ENCODE peak calls at places on chromosomes 16 and 17, in ten cellular contexts. R is transverse colon, L is HCT116, W is K562, Z is breast epithelium, A is endothelial cell of umbilical vein, V is H1, O is vagina, U is stomach, F is sigmoid colon. G is an unnamed sample. For H3K36me3, the result is how much of the 10 kb centered on the place peaks cover.

GRCh38 chr16:49799172-49799571 is 56.7 kb downstream of the ZNF423 start:
- DNase-seq in F (no peak), O (no peak), R (no peak), L (no peak), U (no peak), A (no peak), Z (no peak), V (no peak), W (no peak), G (no peak)

GRCh38 chr16:3170440-3171180 is 17.4 kb upstream of the OR1F1 start:
- DNase-seq in L (no peak), V (no peak), U (no peak), Z (no peak), O (no peak), F (peak), A (no peak), W (no peak), R (no peak), G (no peak)

GRCh38 chr16:14302031-14302398 is 230.9 kb downstream of the MRTFB start:
- DNase-seq in R (peak), U (peak), O (no peak), W (peak), F (peak), V (no peak), Z (no peak), L (no peak), A (peak), G (no peak)

GRCh38 chr17:67718325-67718941 is 697 bp downstream of the NOL11 start:
- DNase-seq in A (no peak), W (peak), F (no peak), L (no peak), R (peak), U (no peak), V (no peak), Z (no peak), O (no peak), G (no peak)

GRCh38 chr17:73286863-73287296 is 24.9 kb downstream of the CDC42EP4 start:
- DNase-seq in R (no peak), O (no peak), U (no peak), F (no peak), W (peak), Z (no peak), L (no peak), A (no peak), V (no peak), G (peak)

GRCh38 chr17:41392278-41392677 is 5.1 kb downstream of the KRT31 start:
- DNase-seq in F (no peak), Z (no peak), U (no peak), L (no peak), O (no peak), W (no peak), R (no peak), A (no peak), V (no peak), G (no peak)

GRCh38 chr17:39926588-39927100 is 757 bp downstream of the ORMDL3 start:
- DNase-seq in U (peak), W (peak), O (no peak), Z (no peak), V (no peak), F (peak), L (no peak), R (peak), A (peak), G (no peak)

GRCh38 chr16:87132361-87133014 is 184.7 kb downstream of the C16orf95 start:
- DNase-seq in U (no peak), Z (no peak), F (peak), L (peak), R (no peak), W (no peak), V (no peak), O (no peak), A (no peak), G (no peak)

GRCh38 chr16:89912627-89913026 is 6.0 kb upstream of the MC1R start:
- DNase-seq in A (no peak), W (no peak), U (no peak), V (no peak), F (peak), R (no peak), O (no peak), Z (no peak), L (no peak), G (no peak)

GRCh38 chr17:4541328-4542002 is 13.7 kb downstream of the MYBBP1A start:
- DNase-seq in F (peak), V (no peak), U (no peak), L (no peak), A (no peak), Z (no peak), W (no peak), O (no peak), R (no peak), G (no peak)

GRCh38 chr17:75645889-75646625 is 12.8 kb downstream of the SMIM5 start:
- DNase-seq in F (peak), W (no peak), Z (peak), V (no peak), R (peak), U (peak), L (peak), A (peak), O (no peak), G (peak)

GRCh38 chr17:17088511-17089205 is 46.4 kb downstream of the MPRIP start:
- DNase-seq in W (no peak), A (no peak), F (peak), U (no peak), V (no peak), Z (peak), O (no peak), L (no peak), R (peak), G (no peak)

GRCh38 chr16:81610144-81610842 is 165.7 kb downstream of the CMIP start:
- DNase-seq in V (no peak), O (no peak), Z (peak), L (no peak), A (peak), R (peak), W (no peak), U (peak), F (peak), G (peak)

GRCh38 chr17:73586921-73587680 is 57.1 kb downstream of the SDK2 start:
- DNase-seq in L (peak), V (no peak), W (peak), O (no peak), A (no peak), U (no peak), Z (no peak), R (no peak), F (no peak), G (no peak)

GRCh38 chr16:67259705-67260104 is 10.9 kb downstream of the SLC9A5 start:
- DNase-seq in F (peak), O (no peak), A (no peak), Z (no peak), L (no peak), U (no peak), W (no peak), R (no peak), V (no peak), G (no peak)

GRCh38 chr17:72358465-72358864 is 237.6 kb downstream of the SOX9 start:
- DNase-seq in R (no peak), O (no peak), L (no peak), F (no peak), Z (no peak), A (no peak), U (no peak), V (no peak), W (no peak), G (no peak)

GRCh38 chr16:56847173-56847948 is 17.6 kb upstream of the SLC12A3 start:
- DNase-seq in A (no peak), V (no peak), R (no peak), U (no peak), F (no peak), Z (no peak), O (no peak), L (no peak), W (no peak), G (no peak)

GRCh38 chr17:50062323-50063243 is 6.7 kb downstream of the ITGA3 start:
- DNase-seq in W (no peak), L (peak), A (no peak), O (no peak), Z (peak), R (peak), F (peak), V (no peak), U (peak), G (peak)

GRCh38 chr16:83458612-83459011 is 349.2 kb upstream of the HSBP1 start:
- DNase-seq in V (no peak), R (no peak), Z (no peak), O (no peak), F (no peak), U (no peak), L (no peak), A (no peak), W (no peak), G (no peak)

GRCh38 chr17:8740486-8740885 is 4.2 kb downstream of the CCDC42 start:
- DNase-seq in O (no peak), V (no peak), U (no peak), L (no peak), A (no peak), Z (no peak), R (peak), W (no peak), F (no peak), G (no peak)

GRCh38 chr17:40605301-40605700 is 40.0 kb upstream of the CCR7 start:
- DNase-seq in U (no peak), O (no peak), W (no peak), V (no peak), Z (no peak), L (no peak), F (no peak), A (no peak), R (no peak), G (no peak)

GRCh38 chr17:58531661-58532554 is 17.5 kb upstream of the MTMR4 start:
- DNase-seq in O (no peak), V (no peak), A (peak), R (peak), L (no peak), U (peak), W (peak), F (peak), Z (no peak), G (peak)

GRCh38 chr16:49003022-49003421 is 278.6 kb downstream of the CBLN1 start:
- DNase-seq in F (no peak), W (no peak), A (no peak), Z (no peak), R (no peak), V (no peak), U (no peak), O (no peak), L (no peak), G (no peak)

GRCh38 chr16:2026461-2027023 is at the start of gene NHERF2:
- DNase-seq in Z (no peak), W (peak), U (peak), R (peak), F (no peak), A (no peak), V (no peak), L (no peak), O (no peak), G (peak)

GRCh38 chr17:17849863-17850373 is 13.1 kb upstream of the SREBF1 start:
- DNase-seq in U (peak), O (no peak), R (peak), W (peak), Z (no peak), L (no peak), A (peak), V (no peak), F (no peak), G (no peak)

GRCh38 chr17:72978593-72979218 is 113.8 kb downstream of the SLC39A11 start:
- DNase-seq in A (no peak), L (no peak), W (peak), Z (no peak), F (no peak), O (no peak), V (no peak), R (no peak), U (no peak), G (no peak)

GRCh38 chr17:9256944-9257629 is 235.8 kb downstream of the NTN1 start:
- DNase-seq in Z (no peak), O (no peak), A (peak), V (no peak), U (no peak), F (no peak), W (no peak), R (no peak), L (no peak), G (no peak)

GRCh38 chr17:773467-774319 is 8.4 kb downstream of the GLOD4 start:
- DNase-seq in W (no peak), A (no peak), Z (no peak), F (no peak), L (no peak), R (no peak), V (no peak), O (no peak), U (no peak), G (no peak)

GRCh38 chr16:61432421-61432820 is 603.8 kb downstream of the CDH8 start:
- DNase-seq in F (no peak), U (no peak), Z (no peak), R (no peak), W (no peak), O (no peak), V (no peak), A (no peak), L (no peak), G (no peak)

GRCh38 chr16:87874639-87875472 is 5.5 kb upstream of the SLC7A5 start:
- DNase-seq in A (no peak), O (no peak), V (no peak), U (no peak), Z (no peak), F (no peak), L (no peak), W (peak), R (no peak), G (no peak)

GRCh38 chr17:77857613-77858012 is 100.9 kb upstream of the TNRC6C start:
- DNase-seq in R (no peak), A (no peak), Z (no peak), L (no peak), F (no peak), W (no peak), U (no peak), O (no peak), V (no peak), G (no peak)

GRCh38 chr16:27240948-27241531 is 27.5 kb downstream of the NSMCE1 start:
- DNase-seq in R (no peak), Z (no peak), V (no peak), U (peak), O (peak), L (no peak), A (peak), W (no peak), F (peak), G (no peak)
- TF ChIP-seq POLR2AphosphoS5 in R (no peak), Z (no peak), V (no peak), U (peak), O (peak), L (no peak), A (peak), W (no peak), F (no peak), G (no peak)

GRCh38 chr16:4654946-4655590 is 30.4 kb downstream of the MGRN1 start:
- DNase-seq in Z (no peak), F (no peak), W (no peak), U (no peak), O (no peak), A (no peak), R (no peak), V (no peak), L (no peak), G (no peak)
- TF ChIP-seq POLR2A in Z (no peak), F (no peak), W (no peak), U (no peak), O (no peak), A (no peak), R (no peak), V (no peak), L (no peak), G (no peak)

DNA sequence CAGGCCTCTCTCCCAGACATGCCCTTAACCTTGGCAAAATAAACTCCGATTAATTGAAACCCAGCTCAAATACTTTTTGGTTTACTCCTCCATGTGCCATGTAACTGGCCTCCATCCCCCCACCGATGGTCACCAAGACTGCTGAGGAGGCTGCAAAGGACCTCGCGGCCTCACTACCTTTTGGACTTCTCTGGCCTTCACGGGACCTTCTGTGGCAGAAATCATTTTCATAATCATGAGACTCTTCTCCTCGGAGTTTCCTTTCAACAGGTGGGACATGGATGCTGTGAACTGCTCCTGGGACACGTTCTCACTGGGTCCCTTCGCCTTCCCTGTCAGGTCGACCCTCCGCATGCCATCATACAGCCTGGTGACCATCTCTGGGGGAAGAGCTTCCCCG is 9.0 kb downstream of the MEAK7 start:
- DNase-seq in W (no peak), Z (peak), U (peak), A (no peak), L (no peak), R (no peak), F (no peak), O (no peak), V (no peak), G (no peak)
- H3K36me3 ChIP-seq in W (under half), Z (under half), U (half or more), A (under half), L (under half), R (under half), F (under half), O (under half), V (under half), G (under half)

GRCh38 chr16:16020291-16020690 is 70.9 kb downstream of the ABCC1 start:
- DNase-seq in O (no peak), Z (no peak), R (no peak), V (no peak), W (no peak), F (no peak), U (no peak), A (no peak), L (no peak), G (no peak)

GRCh38 chr16:16021646-16021987 is 72.2 kb downstream of the ABCC1 start:
- DNase-seq in Z (no peak), O (no peak), U (no peak), L (no peak), W (no peak), R (no peak), V (no peak), A (no peak), F (no peak), G (no peak)

GRCh38 chr16:16021020-16021419 is 71.6 kb downstream of the ABCC1 start:
- DNase-seq in O (no peak), A (peak), Z (no peak), L (no peak), V (no peak), W (no peak), F (no peak), U (no peak), R (no peak), G (no peak)

GRCh38 chr16:16022683-16023064 is 73.3 kb downstream of the ABCC1 start:
- DNase-seq in R (no peak), L (no peak), W (peak), O (no peak), V (no peak), U (no peak), F (no peak), A (no peak), Z (no peak), G (no peak)

DNA sequence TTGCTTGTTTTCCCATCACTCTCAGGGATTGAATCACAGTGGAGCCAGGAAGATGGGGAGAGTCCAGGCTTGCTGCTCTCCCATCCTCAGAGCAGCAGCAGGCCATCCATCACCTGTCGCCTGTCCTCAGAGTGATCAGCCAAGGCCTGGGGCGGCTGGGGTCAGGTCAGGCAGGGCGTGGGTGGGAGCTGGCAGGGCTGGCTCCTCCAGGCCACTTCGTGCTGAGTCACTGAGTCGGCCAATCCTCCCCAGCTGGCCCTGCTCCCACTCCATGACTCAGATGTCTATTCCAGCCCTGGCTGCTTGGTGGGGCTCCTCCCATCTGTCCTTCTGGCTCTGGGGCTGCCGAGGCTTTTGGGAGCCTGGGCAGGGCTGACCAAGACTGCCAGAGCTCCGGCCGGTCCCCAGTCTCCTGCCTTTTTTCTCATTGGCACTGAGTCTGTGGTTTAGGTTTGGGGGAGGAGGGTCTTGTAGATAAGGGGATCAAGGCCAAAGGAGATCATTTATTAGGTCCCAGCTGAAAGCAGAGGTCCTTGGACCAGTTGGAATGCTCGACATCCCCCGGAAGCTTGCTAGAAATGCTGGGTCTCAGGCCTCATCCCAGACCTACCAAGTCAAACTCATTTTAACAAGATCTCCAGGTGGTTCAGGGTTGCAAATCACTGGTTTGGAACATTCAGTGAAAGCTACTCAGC is 72.7 kb downstream of the ABCC1 start:
- DNase-seq in U (peak), R (peak), L (peak), A (peak), O (no peak), F (peak), V (no peak), Z (peak), W (peak), G (peak)
- TF ChIP-seq POLR2AphosphoS5 in U (peak), R (peak), L (peak), A (peak), O (peak), F (peak), V (no peak), Z (peak), W (peak), G (peak)

DNA sequence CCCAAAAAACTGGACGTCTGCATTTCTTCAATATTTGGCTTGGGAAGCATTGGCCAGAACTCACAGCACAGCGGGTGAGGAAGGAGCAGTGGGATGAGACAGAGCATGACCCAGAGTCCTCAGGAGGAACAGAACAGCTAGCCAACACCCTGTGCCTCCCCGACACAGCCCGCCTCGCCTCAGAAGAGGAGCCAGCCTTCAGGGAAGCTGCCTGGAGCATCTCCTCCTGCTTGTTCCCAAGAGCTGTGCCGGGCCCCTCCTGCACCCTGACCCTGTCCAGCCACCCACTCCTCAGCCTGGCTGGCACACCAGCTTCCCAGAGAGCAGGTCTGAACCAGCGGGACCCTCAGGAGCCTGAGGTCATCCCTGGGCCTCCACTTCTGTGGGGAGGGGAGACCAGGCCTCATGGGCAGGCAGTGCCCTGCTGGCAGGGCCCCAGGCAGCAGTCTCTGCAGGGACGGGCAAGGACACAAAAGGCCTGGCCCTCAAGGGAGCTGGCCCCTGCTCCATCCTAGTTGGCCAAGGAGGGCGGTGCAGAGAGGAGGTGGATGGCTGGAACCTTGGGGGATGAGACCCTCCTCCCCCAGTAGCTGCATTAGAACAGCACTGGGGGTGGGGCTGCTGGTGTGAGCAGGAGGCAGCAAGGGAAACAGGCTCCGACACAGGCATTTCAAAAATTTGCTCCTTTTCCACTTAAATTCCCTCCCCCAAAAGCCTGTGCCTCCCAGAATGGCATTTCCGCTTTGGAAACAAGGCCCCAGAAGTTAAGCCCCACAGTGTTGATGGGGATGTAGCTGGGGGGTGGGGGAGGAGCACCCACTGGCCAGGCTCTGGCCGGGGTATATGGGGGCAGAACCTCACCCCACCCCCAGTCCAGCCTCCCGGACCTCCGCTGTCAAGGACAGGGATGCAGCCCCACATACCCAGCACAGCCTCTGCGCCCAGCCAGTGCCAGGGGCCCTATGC is 1.8 kb upstream of the BCAR1 start:
- DNase-seq in V (peak), W (no peak), R (no peak), Z (no peak), O (no peak), A (peak), F (peak), U (no peak), L (no peak), G (no peak)
- TF ChIP-seq POLR2A in V (no peak), W (no peak), R (no peak), Z (no peak), O (no peak), A (peak), F (no peak), U (no peak), L (no peak), G (no peak)

GRCh38 chr17:28365487-28365886 is 488 bp upstream of the SEBOX start:
- DNase-seq in Z (no peak), F (no peak), U (no peak), L (no peak), O (no peak), A (no peak), W (no peak), V (no peak), R (no peak), G (no peak)

GRCh38 chr17:28366605-28367004 is 1.6 kb upstream of the SEBOX start:
- DNase-seq in Z (no peak), R (no peak), A (no peak), F (no peak), U (no peak), V (no peak), L (no peak), W (peak), O (no peak), G (no peak)

GRCh38 chr17:28363186-28363585 is 1.8 kb downstream of the SEBOX start:
- DNase-seq in U (no peak), R (no peak), F (no peak), V (no peak), W (no peak), Z (no peak), L (no peak), A (no peak), O (no peak), G (no peak)

GRCh38 chr17:28364665-28365363 is at the start of gene SEBOX:
- DNase-seq in U (no peak), R (no peak), V (no peak), L (no peak), F (no peak), A (no peak), W (no peak), O (no peak), Z (no peak), G (no peak)

GRCh38 chr17:28363776-28364650 is 986 bp downstream of the SEBOX start:
- DNase-seq in Z (no peak), V (no peak), A (no peak), U (no peak), L (no peak), W (no peak), F (no peak), R (no peak), O (no peak), G (no peak)
- H3K36me3 ChIP-seq in Z (under half), V (under half), A (under half), U (half or more), L (under half), W (under half), F (under half), R (under half), O (under half), G (under half)

G was measured in prostate gland.